ENCODE peak calls at places on chromosomes 6 and 20, in six cellular contexts. A is SK-N-SH, B is IMR-90, W is K562, V is A549, T is HepG2. R is an unnamed sample.

GRCh38 chr6:72182337-72183246 is 296.2 kb downstream of the RIMS1 start:
- DNase-seq in V (peak), T (no peak), A (peak), W (no peak), B (peak), R (no peak)

GRCh38 chr6:87553159-87553765 is 36.5 kb downstream of the RARS2 start:
- DNase-seq in B (peak), T (no peak), W (no peak), V (no peak), A (no peak), R (no peak)

GRCh38 chr20:53735536-53736050 is 142.0 kb upstream of the ZNF217 start:
- DNase-seq in T (no peak), W (no peak), V (peak), B (peak), A (no peak), R (no peak)

GRCh38 chr6:37696841-37697735 is 595 bp downstream of the MDGA1 start:
- DNase-seq in B (no peak), W (peak), T (no peak), A (peak), V (peak), R (no peak)

GRCh38 chr6:65979120-65979519 is 272.1 kb upstream of the EYS start:
- DNase-seq in W (no peak), T (no peak), B (no peak), A (no peak), V (no peak), R (no peak)

GRCh38 chr20:7285918-7286556 is 518.6 kb downstream of the BMP2 start:
- DNase-seq in T (peak), W (peak), B (peak), V (peak), A (peak), R (peak)

GRCh38 chr20:54170026-54170471 is 3.7 kb downstream of the CYP24A1 start:
- DNase-seq in W (no peak), V (no peak), T (no peak), B (no peak), A (no peak), R (no peak)

GRCh38 chr6:51976374-51976773 is 111.0 kb downstream of the PKHD1 start:
- DNase-seq in B (no peak), V (no peak), A (no peak), W (no peak), T (no peak), R (no peak)

GRCh38 chr20:34473262-34473883 is 42.8 kb upstream of the DYNLRB1 start:
- DNase-seq in T (peak), W (peak), V (peak), B (peak), A (peak), R (no peak)

GRCh38 chr6:93787841-93788240 is 368.5 kb upstream of the EPHA7 start:
- DNase-seq in W (no peak), A (no peak), B (no peak), V (no peak), T (no peak), R (no peak)

GRCh38 chr6:116405663-116406329 is 35.0 kb downstream of the DSE start:
- DNase-seq in A (no peak), T (no peak), V (no peak), B (peak), W (no peak), R (no peak)

GRCh38 chr6:32216292-32216691 is 7.6 kb downstream of the NOTCH4 start:
- DNase-seq in V (no peak), W (peak), B (no peak), T (no peak), A (no peak), R (no peak)

GRCh38 chr6:28980137-28980796 is 24.8 kb downstream of the ZNF311 start:
- DNase-seq in V (no peak), T (peak), B (no peak), A (no peak), W (no peak), R (no peak)

GRCh38 chr6:33895296-33895695 is 91.5 kb upstream of the MLN start:
- DNase-seq in T (no peak), V (no peak), A (no peak), B (no peak), W (no peak), R (no peak)

GRCh38 chr6:5087389-5087788 is 2.2 kb downstream of the PPP1R3G start:
- DNase-seq in V (no peak), A (no peak), B (no peak), T (no peak), W (no peak), R (no peak)

GRCh38 chr20:57504411-57504810 is 20.5 kb downstream of the CTCFL start:
- DNase-seq in T (no peak), B (no peak), V (no peak), W (no peak), A (no peak), R (no peak)

GRCh38 chr20:39910536-39910935 is 778.5 kb downstream of the MAFB start:
- DNase-seq in V (no peak), W (no peak), B (no peak), A (no peak), T (no peak), R (no peak)

GRCh38 chr20:60961551-60961950 is 290.5 kb upstream of the CDH4 start:
- DNase-seq in B (no peak), A (no peak), V (no peak), T (no peak), W (no peak), R (no peak)

GRCh38 chr6:144413418-144413817 is 128.3 kb downstream of the UTRN start:
- DNase-seq in W (no peak), V (no peak), B (peak), T (no peak), A (no peak), R (no peak)

GRCh38 chr6:13063300-13063918 is 264.9 kb downstream of the TBC1D7 start:
- DNase-seq in T (no peak), V (no peak), B (no peak), A (no peak), W (no peak), R (no peak)

GRCh38 chr6:106866875-106867658 is 107.5 kb downstream of the CD24 start:
- DNase-seq in B (no peak), V (no peak), T (no peak), A (no peak), W (no peak), R (no peak)

DNA sequence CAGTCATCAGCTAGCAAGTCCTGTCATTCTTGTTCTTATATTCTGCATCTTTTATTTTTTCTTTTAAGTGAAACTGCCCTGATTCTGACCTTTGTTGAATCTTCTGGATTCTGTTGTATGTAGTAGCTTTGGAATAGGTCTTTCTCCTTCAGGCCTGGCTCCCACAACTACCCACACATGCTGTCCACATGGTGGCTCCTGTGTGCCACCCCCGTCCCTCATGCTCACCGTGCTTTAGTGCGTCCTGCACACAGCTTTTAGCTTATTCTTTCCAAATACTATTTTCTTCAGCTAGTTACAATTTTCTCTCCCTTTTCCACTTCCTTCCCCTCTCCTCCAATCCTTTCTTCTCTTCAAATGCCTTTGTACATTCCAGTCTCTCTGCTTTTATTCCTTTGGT is 61.8 kb downstream of the CTNNBL1 start:
- DNase-seq in W (no peak), A (peak), T (no peak), V (no peak), B (no peak), R (no peak)
- TF ChIP-seq SMC3 in W (no peak), A (peak), T (no peak), V (no peak), B (no peak), R (no peak)

GRCh38 chr20:3819413-3820047 is 817 bp upstream of the AP5S1 start:
- DNase-seq in A (no peak), V (no peak), W (peak), T (no peak), B (no peak), R (no peak)
- TF ChIP-seq SMC3 in A (no peak), V (no peak), W (no peak), T (no peak), B (no peak), R (no peak)

GRCh38 chr6:43299338-43300293 is 1.6 kb downstream of the SLC22A7 start:
- DNase-seq in A (peak), W (no peak), B (no peak), T (no peak), V (no peak), R (no peak)

GRCh38 chr6:43294536-43294935 is 3.5 kb upstream of the SLC22A7 start:
- DNase-seq in W (no peak), V (no peak), B (no peak), T (no peak), A (no peak), R (no peak)

GRCh38 chr6:43296780-43297494 is 1.1 kb upstream of the SLC22A7 start:
- DNase-seq in V (no peak), B (no peak), T (no peak), A (no peak), W (no peak), R (no peak)

GRCh38 chr6:43298565-43299337 is 691 bp downstream of the SLC22A7 start:
- DNase-seq in A (no peak), V (no peak), T (no peak), B (no peak), W (no peak), R (no peak)

GRCh38 chr6:43297644-43298564 is at the start of gene SLC22A7:
- DNase-seq in V (no peak), W (no peak), A (no peak), B (no peak), T (peak), R (no peak)
- TF ChIP-seq SMC3 in V (no peak), W (no peak), A (no peak), B (no peak), T (no peak), R (no peak)

GRCh38 chr6:96611342-96611964 is 48.5 kb downstream of the FHL5 start:
- DNase-seq in B (no peak), V (no peak), T (no peak), W (no peak), A (no peak), R (no peak)
- TF ChIP-seq SMC3 in B (no peak), V (no peak), T (no peak), W (no peak), A (no peak), R (no peak)

DNA sequence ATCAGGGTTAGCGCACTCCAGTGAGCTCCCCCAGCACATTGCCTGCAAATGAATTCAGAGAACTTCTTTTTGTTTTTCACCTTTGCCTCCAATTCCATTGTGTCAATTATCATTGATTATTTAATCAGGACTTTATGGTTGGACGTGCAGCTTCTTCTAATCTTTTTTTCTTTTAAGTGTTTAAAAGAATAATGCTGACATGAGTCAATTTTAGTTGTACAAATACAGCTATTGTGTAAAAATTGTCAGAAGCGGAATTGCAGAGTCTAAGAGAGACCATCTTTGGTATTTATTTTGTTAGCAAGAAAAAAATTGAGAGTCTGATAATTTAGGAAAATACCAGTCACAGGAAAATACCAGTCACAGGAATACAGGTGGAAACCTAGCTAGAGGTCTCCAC is 5.5 kb downstream of the ABT1 start:
- DNase-seq in T (no peak), W (no peak), V (no peak), A (no peak), B (no peak), R (no peak)
- TF ChIP-seq SMC3 in T (no peak), W (no peak), V (no peak), A (no peak), B (no peak), R (no peak)

GRCh38 chr6:75750925-75751324 is 1.9 kb downstream of the MYO6 start:
- DNase-seq in V (no peak), W (no peak), B (no peak), T (no peak), A (no peak), R (no peak)

GRCh38 chr6:75747985-75748742 is 875 bp upstream of the MYO6 start:
- DNase-seq in T (no peak), B (no peak), A (no peak), V (peak), W (no peak), R (no peak)

GRCh38 chr6:75747371-75747984 is 1.6 kb upstream of the MYO6 start:
- DNase-seq in W (no peak), V (no peak), A (no peak), T (no peak), B (no peak), R (no peak)

GRCh38 chr6:75751443-75751842 is 2.4 kb downstream of the MYO6 start:
- DNase-seq in V (no peak), A (no peak), T (no peak), B (peak), W (no peak), R (no peak)

DNA sequence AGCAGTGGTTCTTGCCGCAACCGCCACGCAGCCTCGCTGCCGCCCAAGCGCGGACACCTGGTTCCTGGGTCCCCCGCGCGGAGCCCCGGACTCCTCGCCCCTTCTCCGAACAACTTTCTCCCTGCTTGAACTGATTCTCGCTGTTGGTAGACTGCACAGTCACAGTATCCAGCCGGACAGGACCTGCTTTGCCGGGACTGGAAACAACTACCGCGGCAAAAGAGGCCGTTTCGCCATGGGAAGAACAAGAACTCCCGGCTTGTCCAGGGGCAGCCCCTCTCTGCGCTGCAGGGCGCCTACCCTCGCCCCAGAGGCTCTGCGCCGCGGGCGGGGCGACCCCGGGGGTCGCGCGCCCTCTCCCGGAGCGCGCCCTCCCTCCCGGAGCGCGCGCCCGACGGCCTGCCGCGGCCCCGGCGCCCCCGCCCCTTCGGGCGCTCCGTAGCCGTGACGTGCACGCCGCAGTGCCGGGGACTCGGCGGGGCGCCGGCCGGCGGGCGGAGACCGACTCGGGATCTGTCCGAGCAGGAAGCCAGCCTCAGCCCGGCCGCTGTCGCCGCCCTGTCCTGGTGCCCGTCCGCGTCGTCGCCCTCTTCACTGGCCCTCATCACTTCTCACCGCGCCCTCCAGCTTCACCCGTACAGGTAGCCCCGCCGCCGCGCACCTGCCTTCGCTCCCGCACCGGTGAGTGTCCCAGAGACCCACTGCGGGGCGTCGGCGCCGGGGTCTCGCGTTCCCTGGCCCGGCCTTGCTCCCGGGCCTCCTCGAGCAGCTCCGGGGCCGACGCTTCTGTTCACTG is at the start of gene MYO6:
- DNase-seq in A (peak), T (peak), V (peak), W (peak), B (peak), R (no peak)
- TF ChIP-seq SMC3 in A (no peak), T (no peak), V (no peak), W (no peak), B (no peak), R (no peak)

GRCh38 chr6:141846639-141847038 is 286.1 kb upstream of the GJE1 start:
- DNase-seq in A (no peak), T (no peak), W (no peak), V (no peak), B (no peak), R (no peak)

GRCh38 chr6:141851063-141851462 is 281.7 kb upstream of the GJE1 start:
- DNase-seq in A (no peak), W (no peak), V (no peak), B (peak), T (no peak), R (no peak)

DNA sequence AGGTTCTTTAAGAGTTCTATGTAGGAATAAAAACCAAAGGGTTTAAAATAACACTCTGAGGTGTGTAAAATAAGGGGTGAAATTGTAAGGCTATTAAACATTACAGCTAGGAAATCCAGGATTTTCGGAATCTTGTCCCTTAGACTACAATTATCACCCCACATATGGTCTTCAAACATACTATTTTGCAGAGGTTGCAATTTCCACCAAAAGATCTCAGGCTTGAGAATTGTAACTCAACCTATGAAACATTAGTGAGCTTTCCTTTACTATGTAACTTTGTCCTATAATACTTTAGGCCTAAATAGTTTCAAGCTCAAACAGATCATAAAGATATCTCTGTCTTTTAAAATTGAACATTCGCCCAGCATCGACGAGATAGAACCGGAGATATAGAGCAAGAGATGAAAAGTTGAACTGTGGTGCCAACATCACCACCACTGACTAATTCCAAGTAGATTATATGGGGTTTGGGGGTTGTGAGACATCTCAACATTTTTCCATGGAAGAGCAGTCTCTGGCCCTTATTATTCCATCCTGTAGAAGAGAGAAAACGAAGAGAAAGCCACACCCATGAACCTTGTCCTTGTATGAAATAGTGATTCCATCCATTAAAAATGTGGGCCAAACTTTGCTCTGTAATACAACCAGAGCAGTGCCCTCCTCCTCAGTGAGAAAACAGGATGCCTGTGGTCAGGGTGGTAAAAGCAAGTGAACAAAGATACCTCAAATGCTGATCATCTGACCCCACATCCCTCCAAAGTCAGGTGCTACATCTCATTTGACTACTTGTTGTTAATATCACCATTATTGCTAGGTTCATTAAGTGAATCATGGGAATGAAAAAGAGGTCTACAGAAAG is 284.5 kb upstream of the GJE1 start:
- DNase-seq in V (no peak), T (no peak), A (no peak), W (no peak), B (peak), R (no peak)
- TF ChIP-seq SMC3 in V (no peak), T (no peak), A (no peak), W (no peak), B (no peak), R (no peak)

R was measured in GM12878.